ENCODE peak calls at places on chromosomes 4 and X, in four cellular contexts. One of them, this sample, is unnamed.

GRCh38 chr4:177177446-177178160 is 132.1 kb upstream of the NEIL3 start:
- DNase-seq in tibial nerve: no peak
- DNase-seq in brain microvascular endothelial cell: peak
- DNase-seq in body of pancreas: no peak
- DNase-seq in this sample: peak

GRCh38 chr4:41207330-41207831 is 7.0 kb downstream of the APBB2 start:
- DNase-seq in tibial nerve: no peak
- DNase-seq in brain microvascular endothelial cell: no peak
- DNase-seq in body of pancreas: no peak
- DNase-seq in this sample: peak

GRCh38 chr4:112817933-112818921 is 181.3 kb downstream of the LARP7 start:
- DNase-seq in brain microvascular endothelial cell: peak
- DNase-seq in body of pancreas: no peak
- DNase-seq in tibial nerve: peak
- DNase-seq in this sample: peak

GRCh38 chrX:39324233-39324632 is 523.0 kb downstream of the MID1IP1 start:
- DNase-seq in body of pancreas: no peak
- DNase-seq in brain microvascular endothelial cell: no peak
- DNase-seq in tibial nerve: no peak
- DNase-seq in this sample: no peak

GRCh38 chrX:30196322-30196721 is 19.0 kb upstream of the MAGEB2 start:
- DNase-seq in tibial nerve: no peak
- DNase-seq in brain microvascular endothelial cell: peak
- DNase-seq in body of pancreas: no peak
- DNase-seq in this sample: peak

GRCh38 chrX:24023972-24024664 is 2.9 kb downstream of the KLHL15 start:
- DNase-seq in tibial nerve: no peak
- DNase-seq in brain microvascular endothelial cell: peak
- DNase-seq in body of pancreas: no peak
- DNase-seq in this sample: peak

GRCh38 chrX:110002300-110003166 is at the start of gene TMEM164:
- DNase-seq in brain microvascular endothelial cell: peak
- DNase-seq in tibial nerve: peak
- DNase-seq in body of pancreas: peak
- DNase-seq in this sample: peak

GRCh38 chr4:20544645-20545044 is 155.6 kb upstream of the PACRGL start:
- DNase-seq in brain microvascular endothelial cell: no peak
- DNase-seq in body of pancreas: no peak
- DNase-seq in tibial nerve: no peak
- DNase-seq in this sample: peak

GRCh38 chr4:150305995-150306394 is 227.8 kb downstream of the DCLK2 start:
- DNase-seq in tibial nerve: no peak
- DNase-seq in body of pancreas: no peak
- DNase-seq in brain microvascular endothelial cell: peak
- DNase-seq in this sample: peak

GRCh38 chr4:70571772-70572171 is 20.3 kb upstream of the AMBN start:
- DNase-seq in tibial nerve: no peak
- DNase-seq in brain microvascular endothelial cell: no peak
- DNase-seq in body of pancreas: no peak
- DNase-seq in this sample: no peak

GRCh38 chr4:40121515-40121914 is 64.9 kb downstream of the N4BP2 start:
- DNase-seq in tibial nerve: no peak
- DNase-seq in body of pancreas: no peak
- DNase-seq in brain microvascular endothelial cell: peak
- DNase-seq in this sample: peak

GRCh38 chr4:125021189-125021588 is 293.6 kb upstream of the FAT4 start:
- DNase-seq in brain microvascular endothelial cell: no peak
- DNase-seq in tibial nerve: no peak
- DNase-seq in body of pancreas: no peak
- DNase-seq in this sample: peak

GRCh38 chrX:42491145-42491907 is 286.6 kb downstream of the PPP1R2C start:
- DNase-seq in tibial nerve: no peak
- DNase-seq in body of pancreas: no peak
- DNase-seq in brain microvascular endothelial cell: no peak
- DNase-seq in this sample: no peak

GRCh38 chr4:177519481-177520270 is 77.4 kb upstream of the AGA start:
- DNase-seq in tibial nerve: no peak
- DNase-seq in brain microvascular endothelial cell: no peak
- DNase-seq in body of pancreas: no peak
- DNase-seq in this sample: peak

GRCh38 chrX:154013614-154014360 is 5.9 kb downstream of the IRAK1 start:
- DNase-seq in tibial nerve: no peak
- DNase-seq in brain microvascular endothelial cell: no peak
- DNase-seq in body of pancreas: no peak
- DNase-seq in this sample: peak

GRCh38 chr4:73576366-73576765 is 43.9 kb downstream of the RASSF6 start:
- DNase-seq in brain microvascular endothelial cell: no peak
- DNase-seq in body of pancreas: no peak
- DNase-seq in tibial nerve: no peak
- DNase-seq in this sample: peak

DNA sequence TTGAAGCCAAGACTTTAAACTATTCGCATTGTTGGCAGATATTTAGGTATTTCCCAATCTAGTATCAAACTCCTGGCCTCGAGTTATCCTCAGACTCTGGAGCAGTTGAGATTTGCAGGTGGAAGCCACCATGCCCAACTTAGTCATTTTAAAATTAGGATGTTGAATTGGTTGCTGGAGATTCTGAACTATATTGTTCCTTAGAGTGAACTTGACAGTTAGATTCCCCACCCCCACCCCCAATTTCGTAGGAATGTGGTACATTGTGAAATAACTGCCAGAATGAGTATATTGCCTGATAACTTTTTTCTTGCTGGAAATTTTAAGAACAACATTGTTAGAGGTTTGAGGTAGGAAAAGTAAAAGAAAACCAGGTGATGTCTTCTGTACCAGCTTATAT is 2.3 kb downstream of the NOCT start:
- DNase-seq in body of pancreas: no peak
- DNase-seq in tibial nerve: no peak
- DNase-seq in brain microvascular endothelial cell: no peak
- DNase-seq in this sample: peak
- H3K4me3 ChIP-seq in body of pancreas: no peak
- H3K4me3 ChIP-seq in tibial nerve: no peak
- H3K4me3 ChIP-seq in brain microvascular endothelial cell: peak
- H3K4me3 ChIP-seq in this sample: peak

GRCh38 chr4:136680271-136680670 is 852.0 kb downstream of the PCDH18 start:
- DNase-seq in body of pancreas: no peak
- DNase-seq in tibial nerve: no peak
- DNase-seq in brain microvascular endothelial cell: no peak
- DNase-seq in this sample: peak
- TF ChIP-seq CTCF in body of pancreas: no peak
- TF ChIP-seq CTCF in tibial nerve: no peak
- TF ChIP-seq CTCF in brain microvascular endothelial cell: no peak
- TF ChIP-seq CTCF in this sample: no peak

DNA sequence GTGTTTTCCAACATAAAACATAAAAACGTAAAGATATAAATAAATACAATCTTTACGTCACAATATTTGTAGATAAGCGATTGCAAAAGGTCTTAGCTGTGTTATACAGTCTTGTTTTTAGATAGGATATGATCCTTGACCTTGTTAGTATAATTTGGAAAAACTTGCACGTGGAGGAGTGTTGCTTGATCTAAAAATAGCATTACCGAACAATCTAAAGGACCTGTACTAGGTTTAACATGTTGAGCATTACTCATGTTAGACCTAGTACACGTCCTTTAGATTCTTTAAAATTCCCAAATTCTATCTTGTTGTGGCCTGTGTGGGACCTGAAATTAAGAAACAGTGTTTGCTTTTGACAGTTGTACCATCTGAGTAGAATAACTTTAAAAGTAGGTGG is 1.7 kb downstream of the METAP1 start:
- DNase-seq in brain microvascular endothelial cell: no peak
- DNase-seq in body of pancreas: no peak
- DNase-seq in tibial nerve: no peak
- DNase-seq in this sample: no peak
- H3K4me3 ChIP-seq in brain microvascular endothelial cell: no peak
- H3K4me3 ChIP-seq in body of pancreas: no peak
- H3K4me3 ChIP-seq in tibial nerve: no peak
- H3K4me3 ChIP-seq in this sample: no peak

GRCh38 chrX:133749370-133749769 is 236.0 kb downstream of the GPC3 start:
- DNase-seq in brain microvascular endothelial cell: no peak
- DNase-seq in tibial nerve: no peak
- DNase-seq in body of pancreas: no peak
- DNase-seq in this sample: no peak

GRCh38 chrX:133741303-133741702 is 244.1 kb downstream of the GPC3 start:
- DNase-seq in body of pancreas: no peak
- DNase-seq in brain microvascular endothelial cell: no peak
- DNase-seq in tibial nerve: no peak
- DNase-seq in this sample: no peak

GRCh38 chrX:133742602-133743305 is 242.6 kb downstream of the GPC3 start:
- DNase-seq in body of pancreas: no peak
- DNase-seq in brain microvascular endothelial cell: no peak
- DNase-seq in tibial nerve: no peak
- DNase-seq in this sample: no peak

GRCh38 chrX:133746593-133746992 is 238.8 kb downstream of the GPC3 start:
- DNase-seq in brain microvascular endothelial cell: no peak
- DNase-seq in body of pancreas: no peak
- DNase-seq in tibial nerve: no peak
- DNase-seq in this sample: no peak

DNA sequence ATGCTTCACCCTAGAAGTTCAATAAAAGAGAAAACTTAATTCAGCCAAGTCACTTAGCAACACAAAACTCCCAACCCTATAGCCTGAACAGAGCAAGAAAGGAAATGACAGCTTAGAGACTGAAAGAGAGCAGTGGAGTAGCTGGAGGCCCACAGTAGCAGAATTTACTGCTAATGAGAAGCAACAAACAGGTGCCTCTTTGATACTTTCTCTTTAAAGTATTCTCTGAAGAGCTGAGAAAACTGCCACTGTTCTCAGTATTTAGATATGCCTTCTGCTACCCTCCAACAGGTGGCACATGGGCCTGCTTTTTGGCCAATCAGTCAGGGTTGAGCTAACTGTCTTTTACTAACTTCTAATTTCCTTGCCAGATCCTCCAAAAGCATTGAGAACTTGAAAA is 240.0 kb downstream of the GPC3 start:
- DNase-seq in tibial nerve: no peak
- DNase-seq in brain microvascular endothelial cell: no peak
- DNase-seq in body of pancreas: no peak
- DNase-seq in this sample: no peak
- TF ChIP-seq CTCF in tibial nerve: no peak
- TF ChIP-seq CTCF in brain microvascular endothelial cell: no peak
- TF ChIP-seq CTCF in body of pancreas: no peak
- TF ChIP-seq CTCF in this sample: no peak

GRCh38 chr4:118277243-118277642 is 75.6 kb downstream of the PRSS12 start:
- DNase-seq in body of pancreas: no peak
- DNase-seq in brain microvascular endothelial cell: no peak
- DNase-seq in tibial nerve: no peak
- DNase-seq in this sample: no peak
- H3K4me3 ChIP-seq in body of pancreas: no peak
- H3K4me3 ChIP-seq in brain microvascular endothelial cell: no peak
- H3K4me3 ChIP-seq in tibial nerve: no peak
- H3K4me3 ChIP-seq in this sample: no peak

DNA sequence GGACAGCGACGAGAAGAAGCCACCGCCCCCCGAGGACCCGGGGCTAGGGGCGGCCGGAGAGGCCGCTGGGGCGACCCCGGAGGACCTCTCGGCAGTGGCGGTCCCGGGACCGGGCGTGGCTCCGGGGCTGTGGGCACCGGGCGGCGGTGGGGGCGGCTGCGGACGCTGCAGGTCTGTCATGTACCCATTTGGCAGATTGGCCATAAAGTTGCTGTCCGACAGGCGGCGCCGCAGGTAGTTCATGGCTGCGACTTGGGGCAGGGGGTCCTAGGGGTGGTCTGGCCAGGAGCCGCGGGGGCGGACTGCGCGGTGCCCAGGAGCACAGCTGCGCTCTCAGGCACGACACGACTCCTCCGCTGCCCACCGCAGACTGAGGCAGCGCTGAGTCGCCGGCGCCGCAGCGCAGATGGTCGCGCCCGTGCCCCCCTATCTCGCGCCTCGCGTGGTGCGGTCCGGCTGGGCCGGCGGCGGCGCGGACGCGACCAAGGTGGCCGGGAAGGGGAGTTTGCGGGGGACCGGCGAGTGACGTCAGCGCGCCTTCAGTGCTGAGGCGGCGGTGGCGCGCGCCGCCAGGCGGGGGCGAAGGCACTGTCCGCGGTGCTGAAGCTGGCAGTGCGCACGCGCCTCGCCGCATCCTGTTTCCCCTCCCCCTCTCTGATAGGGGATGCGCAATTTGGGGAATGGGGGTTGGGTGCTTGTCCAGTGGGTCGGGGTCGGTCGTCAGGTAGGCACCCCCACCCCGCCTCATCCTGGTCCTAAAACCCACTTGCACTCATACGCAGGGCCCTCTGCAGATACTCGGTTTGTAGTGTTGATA is at the start of gene SYN1:
- DNase-seq in brain microvascular endothelial cell: peak
- DNase-seq in body of pancreas: peak
- DNase-seq in tibial nerve: peak
- DNase-seq in this sample: peak
- TF ChIP-seq CTCF in brain microvascular endothelial cell: no peak
- TF ChIP-seq CTCF in body of pancreas: peak
- TF ChIP-seq CTCF in tibial nerve: peak
- TF ChIP-seq CTCF in this sample: no peak

GRCh38 chr4:157018920-157019490 is 47.4 kb upstream of the PDGFC start:
- DNase-seq in brain microvascular endothelial cell: no peak
- DNase-seq in body of pancreas: no peak
- DNase-seq in tibial nerve: no peak
- DNase-seq in this sample: no peak

GRCh38 chr4:157012781-157013180 is 41.2 kb upstream of the PDGFC start:
- DNase-seq in tibial nerve: no peak
- DNase-seq in body of pancreas: no peak
- DNase-seq in brain microvascular endothelial cell: peak
- DNase-seq in this sample: peak

GRCh38 chr4:157013656-157014055 is 42.1 kb upstream of the PDGFC start:
- DNase-seq in body of pancreas: no peak
- DNase-seq in tibial nerve: no peak
- DNase-seq in brain microvascular endothelial cell: peak
- DNase-seq in this sample: peak

GRCh38 chr4:157012296-157012695 is 40.7 kb upstream of the PDGFC start:
- DNase-seq in brain microvascular endothelial cell: no peak
- DNase-seq in body of pancreas: no peak
- DNase-seq in tibial nerve: no peak
- DNase-seq in this sample: no peak

GRCh38 chr4:157014621-157015591 is 43.3 kb upstream of the PDGFC start:
- DNase-seq in brain microvascular endothelial cell: peak
- DNase-seq in body of pancreas: no peak
- DNase-seq in tibial nerve: no peak
- DNase-seq in this sample: peak
- H3K4me3 ChIP-seq in brain microvascular endothelial cell: no peak
- H3K4me3 ChIP-seq in body of pancreas: no peak
- H3K4me3 ChIP-seq in tibial nerve: no peak
- H3K4me3 ChIP-seq in this sample: no peak

This sample was measured in cardiac fibroblast.